ENCODE peak calls at places on chromosomes 2 and 18, in four cellular contexts. L is CD8-positive, alpha-beta T cell; N is lower leg skin; F is brain microvascular endothelial cell. E is an unnamed sample.

GRCh38 chr2:5914831-5915611 is 222.8 kb downstream of the SOX11 start:
- DNase-seq in F (peak), N (no peak), L (no peak), E (no peak)

GRCh38 chr2:218830526-218831306 is 887 bp downstream of the PRKAG3 start:
- DNase-seq in L (no peak), F (no peak), N (no peak), E (no peak)

GRCh38 chr2:131584940-131585339 is 57.3 kb downstream of the CCDC74A start:
- DNase-seq in F (no peak), L (no peak), N (no peak), E (peak)

GRCh38 chr2:168573128-168573903 is 117.2 kb downstream of the CERS6 start:
- DNase-seq in N (no peak), L (no peak), F (peak), E (no peak)

GRCh38 chr2:48199076-48199475 is 292.8 kb upstream of the FBXO11 start:
- DNase-seq in F (no peak), L (no peak), N (no peak), E (no peak)

GRCh38 chr2:222690564-222691200 is 19.2 kb downstream of the MOGAT1 start:
- DNase-seq in F (peak), L (peak), N (peak), E (peak)

GRCh38 chr2:169343202-169343601 is 19.1 kb downstream of the LRP2 start:
- DNase-seq in L (no peak), F (no peak), N (no peak), E (no peak)

GRCh38 chr2:229920011-229920781 is 1.6 kb downstream of the TRIP12 start:
- DNase-seq in L (peak), F (no peak), N (no peak), E (no peak)

GRCh38 chr2:128145651-128146050 is 54.7 kb downstream of the UGGT1 start:
- DNase-seq in L (no peak), N (no peak), F (no peak), E (no peak)

GRCh38 chr18:27225947-27226481 is 40.9 kb upstream of the CHST9 start:
- DNase-seq in L (no peak), N (no peak), F (no peak), E (no peak)

GRCh38 chr2:238287702-238288649 is at the start of gene PER2:
- DNase-seq in F (peak), L (peak), N (peak), E (peak)

GRCh38 chr18:56709463-56709862 is 58.3 kb downstream of the WDR7 start:
- DNase-seq in N (no peak), L (peak), F (peak), E (peak)

GRCh38 chr18:79260510-79260909 is 135.2 kb upstream of the NFATC1 start:
- DNase-seq in L (no peak), F (no peak), N (no peak), E (no peak)

GRCh38 chr18:12011199-12011961 is 30.1 kb downstream of the IMPA2 start:
- DNase-seq in N (no peak), F (no peak), L (no peak), E (no peak)

GRCh38 chr2:34670482-34670881 is 1071.4 kb upstream of the FAM98A start:
- DNase-seq in N (no peak), F (no peak), L (no peak), E (no peak)

GRCh38 chr2:23584054-23584745 is 199.2 kb downstream of the KLHL29 start:
- DNase-seq in F (no peak), N (no peak), L (no peak), E (no peak)

GRCh38 chr2:234422895-234423505 is 73.9 kb downstream of the ARL4C start:
- DNase-seq in L (peak), N (no peak), F (peak), E (no peak)

GRCh38 chr2:15733867-15734765 is 142.4 kb downstream of the DDX1 start:
- DNase-seq in N (no peak), L (no peak), F (peak), E (no peak)

GRCh38 chr2:187084524-187084923 is 235.6 kb upstream of the ZSWIM2 start:
- DNase-seq in L (no peak), F (no peak), N (no peak), E (no peak)

GRCh38 chr2:73406996-73407395 is 21.4 kb downstream of the ALMS1 start:
- DNase-seq in L (no peak), F (no peak), N (no peak), E (no peak)

GRCh38 chr2:157267476-157267875 is 10.0 kb downstream of the GALNT5 start:
- DNase-seq in F (no peak), N (no peak), L (no peak), E (no peak)

GRCh38 chr2:159088906-159089305 is 120.5 kb downstream of the TANC1 start:
- DNase-seq in L (no peak), F (no peak), N (no peak), E (no peak)
- TF ChIP-seq CTCF in L (no peak), F (peak), N (no peak), E (no peak)

GRCh38 chr2:66000888-66001287 is 434.0 kb upstream of the MEIS1 start:
- DNase-seq in F (no peak), N (peak), L (no peak), E (no peak)

GRCh38 chr2:66001538-66001937 is 433.4 kb upstream of the MEIS1 start:
- DNase-seq in L (no peak), F (no peak), N (no peak), E (no peak)

GRCh38 chr2:65999103-65999502 is 435.8 kb upstream of the MEIS1 start:
- DNase-seq in L (no peak), N (no peak), F (no peak), E (no peak)

GRCh38 chr2:65997941-65998340 is 437.0 kb upstream of the MEIS1 start:
- DNase-seq in N (no peak), L (no peak), F (no peak), E (no peak)

DNA sequence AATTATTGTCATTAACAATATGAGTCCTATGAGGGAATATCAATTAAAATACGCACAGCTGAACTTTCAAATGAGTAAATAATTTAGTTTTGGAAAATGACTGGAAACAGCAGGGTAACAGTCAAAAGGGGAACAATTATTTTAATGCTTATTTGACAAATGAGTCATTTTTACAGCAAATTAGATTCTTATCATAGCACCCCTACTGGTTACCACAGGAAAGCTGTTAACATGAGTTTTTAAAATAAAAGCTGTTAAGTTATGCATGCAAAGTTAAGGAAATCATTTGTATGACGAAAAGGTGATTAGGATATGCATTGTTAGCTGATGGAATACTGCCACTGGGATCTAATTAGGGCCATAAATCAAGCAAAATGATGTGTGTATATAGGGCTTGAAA is 435.1 kb upstream of the MEIS1 start:
- DNase-seq in L (no peak), N (no peak), F (no peak), E (no peak)
- TF ChIP-seq CTCF in L (no peak), N (no peak), F (no peak), E (no peak)

GRCh38 chr2:125386074-125386473 is 1269.9 kb upstream of the GYPC start:
- DNase-seq in N (no peak), L (no peak), F (no peak), E (no peak)
- TF ChIP-seq CTCF in N (no peak), L (no peak), F (no peak), E (no peak)

DNA sequence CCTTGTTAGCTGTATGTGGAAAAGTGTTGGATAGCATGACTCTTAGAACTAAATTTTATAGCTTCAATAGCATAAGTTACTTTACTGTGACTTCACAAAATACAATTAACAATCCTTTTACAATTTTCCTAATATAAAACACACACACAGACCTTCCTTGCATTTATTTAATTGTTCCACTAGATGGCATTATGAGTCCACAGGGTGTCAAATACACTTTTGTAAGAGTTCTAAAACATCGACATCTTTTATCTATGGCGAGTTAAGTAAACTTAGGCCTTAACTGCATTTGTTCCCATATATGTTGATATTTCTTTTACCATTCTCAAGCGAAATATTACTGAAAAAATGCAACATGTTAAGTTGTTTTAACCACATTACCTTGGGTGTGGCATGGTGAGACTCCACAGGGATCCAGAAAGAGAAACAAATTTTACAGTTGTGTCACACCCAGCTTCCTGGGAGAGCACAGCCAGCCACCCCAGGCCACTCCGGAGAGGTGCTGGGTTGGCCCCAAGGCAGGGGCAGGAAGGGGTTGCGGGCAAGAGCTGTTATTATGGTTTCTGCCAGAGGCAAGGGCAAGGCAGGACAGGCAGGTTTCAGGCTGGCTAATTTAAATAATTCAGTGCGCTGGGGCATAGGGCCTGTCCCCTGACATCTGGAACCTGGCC is 312.4 kb upstream of the MC4R start:
- DNase-seq in F (no peak), L (no peak), N (no peak), E (no peak)
- TF ChIP-seq CTCF in F (peak), L (no peak), N (no peak), E (peak)